ENCODE peak calls at places on chromosomes 16 and 17, in four cellular contexts. One of them, this sample, is unnamed.

GRCh38 chr16:85398050-85398451 is 215.1 kb upstream of the GSE1 start:
- DNase-seq in IMR-90: no peak
- DNase-seq in K562: no peak
- DNase-seq in HepG2: no peak
- DNase-seq in this sample: no peak

GRCh38 chr17:70021726-70022125 is 53.3 kb upstream of the KCNJ16 start:
- DNase-seq in IMR-90: peak
- DNase-seq in K562: no peak
- DNase-seq in HepG2: no peak
- DNase-seq in this sample: no peak

GRCh38 chr16:25413962-25414361 is 156.3 kb upstream of the ZKSCAN2 start:
- DNase-seq in IMR-90: no peak
- DNase-seq in K562: no peak
- DNase-seq in HepG2: no peak
- DNase-seq in this sample: no peak

GRCh38 chr17:12794919-12795517 is 5.7 kb downstream of the ARHGAP44 start:
- DNase-seq in IMR-90: no peak
- DNase-seq in K562: no peak
- DNase-seq in HepG2: no peak
- DNase-seq in this sample: no peak

GRCh38 chr16:69720822-69721430 is 5.4 kb downstream of the NQO1 start:
- DNase-seq in IMR-90: no peak
- DNase-seq in K562: no peak
- DNase-seq in HepG2: no peak
- DNase-seq in this sample: no peak

GRCh38 chr17:59513934-59514841 is 51.2 kb upstream of the DHX40 start:
- DNase-seq in IMR-90: peak
- DNase-seq in K562: no peak
- DNase-seq in HepG2: peak
- DNase-seq in this sample: peak

GRCh38 chr17:40311575-40311974 is 2.6 kb downstream of the RARA start:
- DNase-seq in IMR-90: no peak
- DNase-seq in K562: no peak
- DNase-seq in HepG2: no peak
- DNase-seq in this sample: no peak

GRCh38 chr16:78183437-78183836 is 84.0 kb downstream of the WWOX start:
- DNase-seq in IMR-90: no peak
- DNase-seq in K562: no peak
- DNase-seq in HepG2: no peak
- DNase-seq in this sample: no peak

GRCh38 chr16:28621756-28622155 is 11.9 kb upstream of the SULT1A1 start:
- DNase-seq in IMR-90: no peak
- DNase-seq in K562: peak
- DNase-seq in HepG2: no peak
- DNase-seq in this sample: no peak

GRCh38 chr17:79038545-79039135 is 14.7 kb downstream of the C1QTNF1 start:
- DNase-seq in IMR-90: peak
- DNase-seq in K562: no peak
- DNase-seq in HepG2: no peak
- DNase-seq in this sample: peak

GRCh38 chr16:57798953-57799618 is 3.2 kb downstream of the KIFC3 start:
- DNase-seq in IMR-90: no peak
- DNase-seq in K562: no peak
- DNase-seq in HepG2: no peak
- DNase-seq in this sample: no peak

GRCh38 chr17:14305785-14306496 is 5.1 kb downstream of the HS3ST3B1 start:
- DNase-seq in IMR-90: no peak
- DNase-seq in K562: no peak
- DNase-seq in HepG2: no peak
- DNase-seq in this sample: no peak

GRCh38 chr17:7914771-7915610 is 1.1 kb downstream of the RNF227 start:
- DNase-seq in IMR-90: peak
- DNase-seq in K562: no peak
- DNase-seq in HepG2: no peak
- DNase-seq in this sample: no peak

GRCh38 chr16:30054959-30055553 is 10.5 kb upstream of the ALDOA start:
- DNase-seq in IMR-90: no peak
- DNase-seq in K562: peak
- DNase-seq in HepG2: peak
- DNase-seq in this sample: peak

GRCh38 chr16:57611184-57611583 is 17.2 kb upstream of the ADGRG1 start:
- DNase-seq in IMR-90: peak
- DNase-seq in K562: no peak
- DNase-seq in HepG2: no peak
- DNase-seq in this sample: peak

GRCh38 chr17:48505788-48506187 is 25.0 kb downstream of the HOXB1 start:
- DNase-seq in IMR-90: peak
- DNase-seq in K562: peak
- DNase-seq in HepG2: peak
- DNase-seq in this sample: peak

GRCh38 chr17:48055531-48056245 is 7.5 kb downstream of the NFE2L1 start:
- DNase-seq in IMR-90: peak
- DNase-seq in K562: no peak
- DNase-seq in HepG2: no peak
- DNase-seq in this sample: no peak

GRCh38 chr17:68906638-68907037 is 48.6 kb downstream of the ABCA8 start:
- DNase-seq in IMR-90: peak
- DNase-seq in K562: peak
- DNase-seq in HepG2: peak
- DNase-seq in this sample: peak

GRCh38 chr16:69761983-69762842 is at the start of gene WWP2:
- DNase-seq in IMR-90: peak
- DNase-seq in K562: peak
- DNase-seq in HepG2: peak
- DNase-seq in this sample: peak

GRCh38 chr16:57245472-57246113 is 534 bp downstream of the ARL2BP start:
- DNase-seq in IMR-90: no peak
- DNase-seq in K562: no peak
- DNase-seq in HepG2: no peak
- DNase-seq in this sample: peak

GRCh38 chr16:15996432-15997109 is 47.2 kb downstream of the ABCC1 start:
- DNase-seq in IMR-90: peak
- DNase-seq in K562: peak
- DNase-seq in HepG2: peak
- DNase-seq in this sample: peak

GRCh38 chr16:53041196-53041977 is 11.3 kb downstream of the CHD9NB start:
- DNase-seq in IMR-90: peak
- DNase-seq in K562: no peak
- DNase-seq in HepG2: peak
- DNase-seq in this sample: no peak

GRCh38 chr16:77212736-77213541 is 13.7 kb downstream of the SYCE1L start:
- DNase-seq in IMR-90: no peak
- DNase-seq in K562: peak
- DNase-seq in HepG2: no peak
- DNase-seq in this sample: peak

GRCh38 chr16:77468831-77469230 is 34.0 kb upstream of the ADAMTS18 start:
- DNase-seq in IMR-90: no peak
- DNase-seq in K562: no peak
- DNase-seq in HepG2: no peak
- DNase-seq in this sample: no peak

GRCh38 chr16:71626858-71627213 is 852 bp downstream of the MARVELD3 start:
- DNase-seq in IMR-90: no peak
- DNase-seq in K562: peak
- DNase-seq in HepG2: no peak
- DNase-seq in this sample: peak

GRCh38 chr17:62755139-62755851 is 52.8 kb downstream of the MARCHF10 start:
- DNase-seq in IMR-90: peak
- DNase-seq in K562: no peak
- DNase-seq in HepG2: no peak
- DNase-seq in this sample: peak

GRCh38 chr16:11334831-11335404 is 10.3 kb upstream of the RMI2 start:
- DNase-seq in IMR-90: no peak
- DNase-seq in K562: no peak
- DNase-seq in HepG2: no peak
- DNase-seq in this sample: peak

GRCh38 chr17:13993106-13993505 is 76.2 kb upstream of the COX10 start:
- DNase-seq in IMR-90: no peak
- DNase-seq in K562: no peak
- DNase-seq in HepG2: no peak
- DNase-seq in this sample: no peak

GRCh38 chr16:67029249-67030096 is 524 bp downstream of the CBFB start:
- DNase-seq in IMR-90: peak
- DNase-seq in K562: peak
- DNase-seq in HepG2: no peak
- DNase-seq in this sample: peak

GRCh38 chr17:35799942-35800341 is 4.5 kb upstream of the MMP28 start:
- DNase-seq in IMR-90: no peak
- DNase-seq in K562: no peak
- DNase-seq in HepG2: no peak
- DNase-seq in this sample: peak

GRCh38 chr17:64536913-64537312 is 30.1 kb downstream of the CEP95 start:
- DNase-seq in IMR-90: no peak
- DNase-seq in K562: no peak
- DNase-seq in HepG2: no peak
- DNase-seq in this sample: no peak

GRCh38 chr17:43998552-43998951 is 5.9 kb upstream of the NAGS start:
- DNase-seq in IMR-90: peak
- DNase-seq in K562: no peak
- DNase-seq in HepG2: no peak
- DNase-seq in this sample: no peak

GRCh38 chr17:42282478-42283080 is 5.7 kb upstream of the STAT5A start:
- DNase-seq in IMR-90: no peak
- DNase-seq in K562: no peak
- DNase-seq in HepG2: no peak
- DNase-seq in this sample: no peak

GRCh38 chr16:66274335-66275110 is 92.0 kb upstream of the CDH5 start:
- DNase-seq in IMR-90: peak
- DNase-seq in K562: no peak
- DNase-seq in HepG2: peak
- DNase-seq in this sample: peak

DNA sequence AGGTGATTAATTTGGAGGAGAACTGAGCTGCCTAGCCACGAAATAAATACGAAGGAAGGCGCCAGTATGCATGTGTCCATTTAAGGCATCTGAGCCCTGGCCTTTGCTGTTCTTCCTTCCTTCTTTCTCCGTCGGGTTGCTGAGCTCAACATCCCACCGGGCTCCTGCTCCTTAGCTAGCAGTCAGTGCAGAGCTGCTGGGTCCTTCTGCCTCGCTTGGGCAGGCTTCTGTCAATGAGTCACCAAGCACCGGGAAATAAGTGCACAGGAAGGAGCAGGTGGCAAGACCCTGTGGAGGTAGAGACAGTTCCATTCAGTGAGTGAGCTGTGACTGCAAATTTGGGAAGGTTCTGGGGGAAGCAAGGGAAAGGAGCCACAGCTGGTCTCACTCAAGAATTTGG is 120.7 kb downstream of the CCDC182 start:
- DNase-seq in IMR-90: no peak
- DNase-seq in K562: no peak
- DNase-seq in HepG2: no peak
- DNase-seq in this sample: no peak
- TF ChIP-seq MAZ in IMR-90: no peak
- TF ChIP-seq MAZ in K562: no peak
- TF ChIP-seq MAZ in HepG2: no peak
- TF ChIP-seq MAZ in this sample: no peak

DNA sequence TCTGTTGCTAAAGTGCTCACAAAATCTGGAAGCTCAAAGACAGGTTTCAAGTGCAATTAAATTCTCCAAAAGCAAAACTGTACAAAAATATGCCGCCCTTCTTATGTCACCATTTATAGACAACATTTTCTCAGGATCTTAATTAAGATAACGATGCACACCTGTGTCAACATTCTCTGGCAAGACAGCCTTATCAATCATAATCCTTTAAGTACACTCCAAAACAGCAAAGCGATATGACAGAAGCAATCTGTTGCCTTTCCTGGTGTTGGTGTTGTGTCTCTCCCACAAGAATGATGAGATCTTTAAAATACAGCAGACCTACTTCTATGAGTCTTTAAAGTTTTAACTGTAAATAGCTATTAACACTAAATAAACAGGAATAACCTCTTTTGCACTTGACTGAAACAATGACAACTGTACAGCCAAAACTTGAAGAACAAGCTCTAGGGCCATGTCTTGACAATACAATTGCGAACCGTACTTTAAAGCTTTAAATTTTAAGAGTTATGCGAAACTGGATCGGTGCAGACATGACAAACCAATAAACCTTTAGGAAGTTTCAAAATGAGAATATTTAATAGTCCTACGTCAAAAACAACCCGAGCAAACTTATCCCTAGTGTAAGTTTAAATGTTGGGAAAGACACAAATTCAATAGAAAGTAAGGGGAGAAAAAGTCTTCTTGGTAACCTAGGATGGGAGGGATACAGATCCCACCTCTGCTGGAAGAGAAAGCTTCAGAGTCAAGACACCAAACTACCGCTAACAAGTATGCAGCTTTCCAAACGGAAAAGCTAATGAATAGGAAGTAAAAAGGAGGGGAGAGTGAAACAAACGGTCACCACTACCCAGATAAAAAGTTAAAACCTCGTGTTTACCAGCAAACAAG is 3.3 kb upstream of the IRX5 start:
- DNase-seq in IMR-90: no peak
- DNase-seq in K562: no peak
- DNase-seq in HepG2: no peak
- DNase-seq in this sample: no peak
- TF ChIP-seq RFX5 in IMR-90: no peak
- TF ChIP-seq RFX5 in K562: no peak
- TF ChIP-seq RFX5 in HepG2: no peak
- TF ChIP-seq RFX5 in this sample: no peak

GRCh38 chr17:49968380-49969133 is 433 bp upstream of the DLX4 start:
- DNase-seq in IMR-90: peak
- DNase-seq in K562: peak
- DNase-seq in HepG2: peak
- DNase-seq in this sample: peak
- TF ChIP-seq MAZ in IMR-90: peak
- TF ChIP-seq MAZ in K562: no peak
- TF ChIP-seq MAZ in HepG2: peak
- TF ChIP-seq MAZ in this sample: no peak

DNA sequence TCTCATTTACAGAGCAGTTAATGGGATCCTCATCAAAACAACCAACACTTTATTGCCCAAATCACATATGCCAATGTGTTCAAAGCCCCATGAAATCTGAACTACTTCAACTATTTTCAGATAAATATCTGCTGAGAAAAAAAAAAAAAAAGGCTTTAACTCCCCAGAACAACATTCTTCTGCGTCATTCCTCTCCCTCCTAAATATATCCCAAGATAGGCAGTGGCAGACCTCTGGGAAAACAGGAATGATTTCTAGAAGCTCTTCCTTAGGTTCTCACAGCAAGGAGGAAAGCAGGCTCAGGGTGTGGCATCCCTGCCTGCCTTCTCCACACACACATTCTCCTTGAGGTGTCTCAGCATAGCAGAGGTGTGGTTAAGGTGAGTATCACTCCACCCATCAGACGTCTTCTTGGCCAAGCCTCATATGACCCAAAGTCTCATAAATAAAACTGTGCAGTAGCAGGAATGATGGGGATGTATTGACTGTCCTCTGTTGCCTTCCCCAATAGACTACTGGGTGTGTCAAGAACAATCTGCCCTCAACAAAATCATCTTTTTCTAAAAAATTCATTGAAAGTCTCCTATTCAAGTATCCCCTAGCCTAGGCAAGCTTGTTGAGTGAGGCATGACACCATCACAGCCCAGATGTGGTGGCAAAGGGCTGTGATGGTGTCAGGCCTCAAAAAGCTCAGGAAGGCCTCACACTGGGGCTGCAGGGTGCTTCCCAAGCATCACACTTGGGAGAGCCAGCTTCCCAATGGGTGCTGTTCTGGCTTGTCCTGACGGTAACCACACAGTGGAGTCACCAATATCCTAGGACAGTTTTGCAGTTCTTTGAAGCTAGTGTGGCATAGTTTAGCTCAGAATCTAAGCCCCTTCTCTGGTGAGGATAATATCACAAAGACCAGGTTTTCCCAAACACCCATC is 135.4 kb upstream of the SOX9 start:
- DNase-seq in IMR-90: no peak
- DNase-seq in K562: no peak
- DNase-seq in HepG2: no peak
- DNase-seq in this sample: no peak
- TF ChIP-seq RFX5 in IMR-90: no peak
- TF ChIP-seq RFX5 in K562: no peak
- TF ChIP-seq RFX5 in HepG2: no peak
- TF ChIP-seq RFX5 in this sample: no peak